ENCODE peak calls at places on chromosomes 3 and 15, in ten cellular contexts. One of them, this sample, is unnamed. For H3K27me3, the result is how much of the 10 kb centered on the place peaks cover.

GRCh38 chr3:129530331-129530761 is 1.9 kb downstream of the RHO start:
- DNase-seq in fibroblast of lung: peak
- DNase-seq in RWPE2: no peak
- DNase-seq in DND-41: no peak
- DNase-seq in lower lobe of right lung: no peak
- DNase-seq in right lobe of liver: no peak
- DNase-seq in BJ: no peak
- DNase-seq in breast epithelium: no peak
- DNase-seq in aorta: no peak
- DNase-seq in esophagus squamous epithelium: no peak
- DNase-seq in this sample: no peak

GRCh38 chr3:45655906-45656305 is 33.3 kb upstream of the SACM1L start:
- DNase-seq in lower lobe of right lung: no peak
- DNase-seq in aorta: no peak
- DNase-seq in fibroblast of lung: no peak
- DNase-seq in BJ: no peak
- DNase-seq in RWPE2: no peak
- DNase-seq in breast epithelium: no peak
- DNase-seq in esophagus squamous epithelium: no peak
- DNase-seq in DND-41: no peak
- DNase-seq in right lobe of liver: no peak
- DNase-seq in this sample: no peak

GRCh38 chr3:20462226-20462625 is 276.2 kb upstream of the SGO1 start:
- DNase-seq in aorta: no peak
- DNase-seq in breast epithelium: no peak
- DNase-seq in fibroblast of lung: no peak
- DNase-seq in lower lobe of right lung: no peak
- DNase-seq in right lobe of liver: no peak
- DNase-seq in RWPE2: no peak
- DNase-seq in DND-41: no peak
- DNase-seq in BJ: no peak
- DNase-seq in esophagus squamous epithelium: no peak
- DNase-seq in this sample: no peak

GRCh38 chr15:65249641-65250040 is 37.0 kb downstream of the PARP16 start:
- DNase-seq in lower lobe of right lung: no peak
- DNase-seq in DND-41: no peak
- DNase-seq in right lobe of liver: no peak
- DNase-seq in fibroblast of lung: no peak
- DNase-seq in aorta: no peak
- DNase-seq in esophagus squamous epithelium: no peak
- DNase-seq in breast epithelium: no peak
- DNase-seq in BJ: no peak
- DNase-seq in RWPE2: no peak
- DNase-seq in this sample: no peak

GRCh38 chr3:61250784-61251173 is 473 bp downstream of the FHIT start:
- DNase-seq in DND-41: no peak
- DNase-seq in aorta: peak
- DNase-seq in BJ: no peak
- DNase-seq in right lobe of liver: peak
- DNase-seq in RWPE2: no peak
- DNase-seq in esophagus squamous epithelium: peak
- DNase-seq in lower lobe of right lung: no peak
- DNase-seq in breast epithelium: peak
- DNase-seq in fibroblast of lung: peak
- DNase-seq in this sample: peak

GRCh38 chr15:63915209-63915887 is 81.6 kb upstream of the HERC1 start:
- DNase-seq in RWPE2: no peak
- DNase-seq in lower lobe of right lung: no peak
- DNase-seq in DND-41: no peak
- DNase-seq in fibroblast of lung: no peak
- DNase-seq in esophagus squamous epithelium: no peak
- DNase-seq in breast epithelium: no peak
- DNase-seq in aorta: no peak
- DNase-seq in right lobe of liver: no peak
- DNase-seq in BJ: no peak
- DNase-seq in this sample: no peak

GRCh38 chr3:51712020-51712385 is 5.1 kb downstream of the GRM2 start:
- DNase-seq in esophagus squamous epithelium: no peak
- DNase-seq in right lobe of liver: no peak
- DNase-seq in RWPE2: peak
- DNase-seq in BJ: no peak
- DNase-seq in lower lobe of right lung: no peak
- DNase-seq in aorta: no peak
- DNase-seq in fibroblast of lung: no peak
- DNase-seq in DND-41: no peak
- DNase-seq in breast epithelium: no peak
- DNase-seq in this sample: peak

GRCh38 chr15:74384566-74385441 is 17.4 kb upstream of the CYP11A1 start:
- DNase-seq in breast epithelium: peak
- DNase-seq in esophagus squamous epithelium: no peak
- DNase-seq in RWPE2: peak
- DNase-seq in lower lobe of right lung: peak
- DNase-seq in BJ: no peak
- DNase-seq in right lobe of liver: no peak
- DNase-seq in DND-41: peak
- DNase-seq in aorta: peak
- DNase-seq in fibroblast of lung: no peak
- DNase-seq in this sample: no peak

GRCh38 chr3:193714523-193715137 is 121.6 kb downstream of the OPA1 start:
- DNase-seq in right lobe of liver: no peak
- DNase-seq in fibroblast of lung: no peak
- DNase-seq in esophagus squamous epithelium: no peak
- DNase-seq in BJ: no peak
- DNase-seq in DND-41: no peak
- DNase-seq in aorta: no peak
- DNase-seq in breast epithelium: no peak
- DNase-seq in lower lobe of right lung: no peak
- DNase-seq in RWPE2: no peak
- DNase-seq in this sample: no peak

GRCh38 chr3:46607603-46608028 is 4.7 kb upstream of the FAM240A start:
- DNase-seq in right lobe of liver: no peak
- DNase-seq in lower lobe of right lung: no peak
- DNase-seq in esophagus squamous epithelium: no peak
- DNase-seq in RWPE2: no peak
- DNase-seq in fibroblast of lung: peak
- DNase-seq in aorta: no peak
- DNase-seq in DND-41: no peak
- DNase-seq in breast epithelium: no peak
- DNase-seq in BJ: no peak
- DNase-seq in this sample: no peak

GRCh38 chr15:41512078-41512394 is 1.6 kb downstream of the LTK start:
- DNase-seq in right lobe of liver: no peak
- DNase-seq in fibroblast of lung: no peak
- DNase-seq in RWPE2: no peak
- DNase-seq in esophagus squamous epithelium: no peak
- DNase-seq in lower lobe of right lung: no peak
- DNase-seq in BJ: no peak
- DNase-seq in aorta: no peak
- DNase-seq in DND-41: no peak
- DNase-seq in breast epithelium: no peak
- DNase-seq in this sample: no peak

GRCh38 chr15:41512512-41513281 is 930 bp downstream of the LTK start:
- DNase-seq in aorta: no peak
- DNase-seq in right lobe of liver: no peak
- DNase-seq in fibroblast of lung: no peak
- DNase-seq in esophagus squamous epithelium: no peak
- DNase-seq in breast epithelium: no peak
- DNase-seq in RWPE2: no peak
- DNase-seq in lower lobe of right lung: no peak
- DNase-seq in BJ: no peak
- DNase-seq in DND-41: no peak
- DNase-seq in this sample: no peak

GRCh38 chr15:41513282-41514227 is at the start of gene LTK:
- DNase-seq in DND-41: no peak
- DNase-seq in aorta: no peak
- DNase-seq in right lobe of liver: no peak
- DNase-seq in lower lobe of right lung: peak
- DNase-seq in BJ: no peak
- DNase-seq in RWPE2: no peak
- DNase-seq in esophagus squamous epithelium: no peak
- DNase-seq in breast epithelium: no peak
- DNase-seq in fibroblast of lung: no peak
- DNase-seq in this sample: no peak

GRCh38 chr15:41510728-41511127 is 2.9 kb downstream of the LTK start:
- DNase-seq in fibroblast of lung: no peak
- DNase-seq in right lobe of liver: no peak
- DNase-seq in DND-41: no peak
- DNase-seq in aorta: no peak
- DNase-seq in RWPE2: no peak
- DNase-seq in BJ: no peak
- DNase-seq in breast epithelium: no peak
- DNase-seq in esophagus squamous epithelium: no peak
- DNase-seq in lower lobe of right lung: no peak
- DNase-seq in this sample: no peak

GRCh38 chr15:41511331-41512077 is 2.1 kb downstream of the LTK start:
- DNase-seq in esophagus squamous epithelium: no peak
- DNase-seq in fibroblast of lung: no peak
- DNase-seq in breast epithelium: no peak
- DNase-seq in right lobe of liver: no peak
- DNase-seq in aorta: no peak
- DNase-seq in BJ: no peak
- DNase-seq in DND-41: no peak
- DNase-seq in lower lobe of right lung: no peak
- DNase-seq in RWPE2: no peak
- DNase-seq in this sample: no peak
- H3K27me3 ChIP-seq in esophagus squamous epithelium: under half
- H3K27me3 ChIP-seq in fibroblast of lung: under half
- H3K27me3 ChIP-seq in breast epithelium: under half
- H3K27me3 ChIP-seq in right lobe of liver: under half
- H3K27me3 ChIP-seq in aorta: under half
- H3K27me3 ChIP-seq in BJ: under half
- H3K27me3 ChIP-seq in DND-41: under half
- H3K27me3 ChIP-seq in lower lobe of right lung: under half
- H3K27me3 ChIP-seq in RWPE2: under half
- H3K27me3 ChIP-seq in this sample: under half

GRCh38 chr15:76062282-76062681 is 2.5 kb downstream of the TMEM266 start:
- DNase-seq in fibroblast of lung: peak
- DNase-seq in DND-41: no peak
- DNase-seq in breast epithelium: no peak
- DNase-seq in right lobe of liver: no peak
- DNase-seq in lower lobe of right lung: no peak
- DNase-seq in aorta: no peak
- DNase-seq in esophagus squamous epithelium: no peak
- DNase-seq in BJ: no peak
- DNase-seq in RWPE2: no peak
- DNase-seq in this sample: no peak

GRCh38 chr15:76060098-76060989 is 559 bp downstream of the TMEM266 start:
- DNase-seq in BJ: no peak
- DNase-seq in breast epithelium: no peak
- DNase-seq in lower lobe of right lung: no peak
- DNase-seq in right lobe of liver: no peak
- DNase-seq in DND-41: peak
- DNase-seq in fibroblast of lung: no peak
- DNase-seq in esophagus squamous epithelium: no peak
- DNase-seq in aorta: no peak
- DNase-seq in RWPE2: no peak
- DNase-seq in this sample: peak

GRCh38 chr15:76059320-76060097 is at the start of gene TMEM266:
- DNase-seq in RWPE2: no peak
- DNase-seq in esophagus squamous epithelium: no peak
- DNase-seq in lower lobe of right lung: peak
- DNase-seq in fibroblast of lung: peak
- DNase-seq in breast epithelium: no peak
- DNase-seq in aorta: no peak
- DNase-seq in DND-41: peak
- DNase-seq in right lobe of liver: peak
- DNase-seq in BJ: no peak
- DNase-seq in this sample: peak

GRCh38 chr15:76064375-76064774 is 4.6 kb downstream of the TMEM266 start:
- DNase-seq in lower lobe of right lung: no peak
- DNase-seq in fibroblast of lung: no peak
- DNase-seq in breast epithelium: no peak
- DNase-seq in right lobe of liver: no peak
- DNase-seq in DND-41: no peak
- DNase-seq in esophagus squamous epithelium: no peak
- DNase-seq in RWPE2: no peak
- DNase-seq in BJ: no peak
- DNase-seq in aorta: no peak
- DNase-seq in this sample: no peak

GRCh38 chr15:76061700-76062099 is 1.9 kb downstream of the TMEM266 start:
- DNase-seq in RWPE2: no peak
- DNase-seq in breast epithelium: no peak
- DNase-seq in lower lobe of right lung: no peak
- DNase-seq in BJ: no peak
- DNase-seq in aorta: no peak
- DNase-seq in right lobe of liver: no peak
- DNase-seq in DND-41: no peak
- DNase-seq in esophagus squamous epithelium: no peak
- DNase-seq in fibroblast of lung: no peak
- DNase-seq in this sample: no peak
- H3K27me3 ChIP-seq in RWPE2: half or more
- H3K27me3 ChIP-seq in breast epithelium: under half
- H3K27me3 ChIP-seq in lower lobe of right lung: under half
- H3K27me3 ChIP-seq in BJ: under half
- H3K27me3 ChIP-seq in aorta: under half
- H3K27me3 ChIP-seq in right lobe of liver: under half
- H3K27me3 ChIP-seq in DND-41: half or more
- H3K27me3 ChIP-seq in esophagus squamous epithelium: under half
- H3K27me3 ChIP-seq in fibroblast of lung: under half
- H3K27me3 ChIP-seq in this sample: under half

GRCh38 chr3:134799393-134799792 is 4.3 kb downstream of the EPHB1 start:
- DNase-seq in right lobe of liver: no peak
- DNase-seq in breast epithelium: peak
- DNase-seq in aorta: no peak
- DNase-seq in RWPE2: no peak
- DNase-seq in fibroblast of lung: no peak
- DNase-seq in BJ: peak
- DNase-seq in esophagus squamous epithelium: no peak
- DNase-seq in DND-41: no peak
- DNase-seq in lower lobe of right lung: no peak
- DNase-seq in this sample: no peak
- H3K27me3 ChIP-seq in right lobe of liver: under half
- H3K27me3 ChIP-seq in breast epithelium: under half
- H3K27me3 ChIP-seq in aorta: under half
- H3K27me3 ChIP-seq in RWPE2: half or more
- H3K27me3 ChIP-seq in fibroblast of lung: under half
- H3K27me3 ChIP-seq in BJ: under half
- H3K27me3 ChIP-seq in esophagus squamous epithelium: under half
- H3K27me3 ChIP-seq in DND-41: under half
- H3K27me3 ChIP-seq in lower lobe of right lung: half or more
- H3K27me3 ChIP-seq in this sample: under half

DNA sequence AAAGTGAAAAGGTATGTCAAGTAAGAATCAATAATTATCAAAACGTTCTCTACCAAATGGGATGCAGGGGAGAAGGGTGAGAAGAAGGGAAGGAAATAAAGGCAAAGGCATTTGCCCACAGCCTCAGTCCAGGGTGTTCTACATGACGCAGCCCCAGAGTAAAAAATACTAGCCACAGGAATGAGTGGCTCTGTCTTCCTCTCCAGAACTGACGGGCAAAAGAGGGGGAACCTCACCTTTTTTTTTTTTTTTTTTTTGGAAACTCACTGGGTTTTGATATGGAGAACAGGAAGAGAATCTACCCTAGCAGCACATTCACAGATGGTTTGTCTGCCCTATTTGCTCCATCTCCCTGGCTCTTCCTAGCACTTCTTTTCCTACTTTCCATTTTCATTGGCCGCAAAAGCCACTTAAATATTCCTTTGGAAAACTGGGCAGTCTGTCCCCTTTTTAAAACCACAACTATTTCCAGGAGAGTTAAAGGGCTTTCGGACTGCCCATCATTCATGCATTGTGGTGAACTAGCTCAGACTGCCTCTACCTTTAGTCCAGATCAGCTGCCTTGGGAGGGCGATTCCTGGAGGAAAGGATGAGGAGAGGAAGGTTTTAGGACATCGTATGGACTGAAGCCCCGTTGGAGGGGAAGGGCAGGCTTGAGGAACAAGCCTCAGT is 28.2 kb downstream of the B3GNT5 start:
- DNase-seq in lower lobe of right lung: no peak
- DNase-seq in aorta: no peak
- DNase-seq in esophagus squamous epithelium: no peak
- DNase-seq in DND-41: no peak
- DNase-seq in fibroblast of lung: no peak
- DNase-seq in right lobe of liver: no peak
- DNase-seq in BJ: no peak
- DNase-seq in RWPE2: no peak
- DNase-seq in breast epithelium: no peak
- DNase-seq in this sample: no peak
- H3K27me3 ChIP-seq in lower lobe of right lung: under half
- H3K27me3 ChIP-seq in aorta: under half
- H3K27me3 ChIP-seq in esophagus squamous epithelium: under half
- H3K27me3 ChIP-seq in DND-41: under half
- H3K27me3 ChIP-seq in fibroblast of lung: under half
- H3K27me3 ChIP-seq in right lobe of liver: under half
- H3K27me3 ChIP-seq in BJ: under half
- H3K27me3 ChIP-seq in RWPE2: under half
- H3K27me3 ChIP-seq in breast epithelium: under half
- H3K27me3 ChIP-seq in this sample: under half

This sample was measured in pancreas.